ENCODE peak calls at places on chromosomes 2 and 18, in four cellular contexts. W is mesenchymal stem cell, X is neuronal stem cell, Y is H1. H is an unnamed sample.

GRCh38 chr18:45456076-45457066 is 158.9 kb upstream of the SLC14A2 start:
- DNase-seq in W (no peak), X (no peak), Y (no peak), H (peak; percentile 43)

GRCh38 chr18:80033181-80034067 is 810 bp upstream of the RBFA start:
- DNase-seq in W (peak; percentile 96), X (no peak), Y (peak; percentile 9), H (peak; percentile 14)

GRCh38 chr2:96163768-96164429 is 18.7 kb upstream of the DUSP2 start:
- DNase-seq in W (no peak), X (no peak), Y (no peak), H (no peak)

GRCh38 chr2:239874636-239875356 is 150.3 kb downstream of the NDUFA10 start:
- DNase-seq in W (no peak), X (no peak), Y (no peak), H (no peak)

GRCh38 chr2:227623225-227623624 is 5.9 kb downstream of the SCYGR4 start:
- DNase-seq in W (peak; percentile 52), X (no peak), Y (no peak), H (peak; percentile 67)

GRCh38 chr2:144937899-144938298 is 418.0 kb upstream of the ZEB2 start:
- DNase-seq in W (peak; percentile 57), X (no peak), Y (no peak), H (no peak)

GRCh38 chr2:163593941-163594340 is 141.9 kb downstream of the FIGN start:
- DNase-seq in W (no peak), X (no peak), Y (no peak), H (no peak)

GRCh38 chr2:38487852-38488251 is 110.8 kb upstream of the ATL2 start:
- DNase-seq in W (no peak), X (no peak), Y (no peak), H (no peak)

GRCh38 chr18:25453556-25454269 is 101.7 kb upstream of the ZNF521 start:
- DNase-seq in W (peak; percentile 38), X (no peak), Y (no peak), H (no peak)

GRCh38 chr2:43038720-43039099 is 187.7 kb downstream of the ZFP36L2 start:
- DNase-seq in W (no peak), X (no peak), Y (no peak), H (peak; percentile 42)

GRCh38 chr2:216551669-216552068 is 53.0 kb downstream of the RPL37A start:
- DNase-seq in W (no peak), X (no peak), Y (no peak), H (no peak)

GRCh38 chr2:216554286-216554685 is 55.6 kb downstream of the RPL37A start:
- DNase-seq in W (no peak), X (no peak), Y (no peak), H (no peak)

GRCh38 chr2:216553841-216554240 is 55.2 kb downstream of the RPL37A start:
- DNase-seq in W (no peak), X (no peak), Y (no peak), H (no peak)

GRCh38 chr2:216554755-216555154 is 56.1 kb downstream of the RPL37A start:
- DNase-seq in W (no peak), X (no peak), Y (no peak), H (no peak)

GRCh38 chr2:216553093-216553478 is 54.4 kb downstream of the RPL37A start:
- DNase-seq in W (peak; percentile 17), X (no peak), Y (peak; percentile 13), H (no peak)
- H2BK12ac ChIP-seq in W (peak overlapping the region; percentile 29), X (no peak overlapping the region), Y (peak overlapping the region; percentile 72), H (no peak overlapping the region)

GRCh38 chr2:69781321-69782248 is 39.7 kb downstream of the ANXA4 start:
- DNase-seq in W (no peak), X (no peak), Y (no peak), H (no peak)
- H2BK12ac ChIP-seq in W (no peak overlapping the region), X (no peak overlapping the region), Y (peak overlapping the region; percentile 40), H (no peak overlapping the region)

GRCh38 chr2:70085711-70086277 is 1.5 kb upstream of the PCBP1 start:
- DNase-seq in W (no peak), X (no peak), Y (no peak), H (no peak)

GRCh38 chr2:70087703-70088507 is 628 bp downstream of the PCBP1 start:
- DNase-seq in W (peak; percentile 75), X (no peak), Y (no peak), H (peak; percentile 76)

GRCh38 chr2:70084973-70085710 is 2.1 kb upstream of the PCBP1 start:
- DNase-seq in W (no peak), X (no peak), Y (peak; percentile 92), H (no peak)

GRCh38 chr2:70086838-70087702 is at the start of gene PCBP1:
- DNase-seq in W (peak; percentile 96), X (peak; percentile 91), Y (peak; percentile 73), H (peak; percentile 84)

GRCh38 chr2:70086278-70086837 is 919 bp upstream of the PCBP1 start:
- DNase-seq in W (peak; percentile 95), X (peak; percentile 83), Y (no peak), H (peak; percentile 66)
- H2BK12ac ChIP-seq in W (peak overlapping the region; percentile 71), X (no peak overlapping the region), Y (peak overlapping the region; percentile 99), H (no peak overlapping the region)

GRCh38 chr2:180962727-180963312 is 17.6 kb upstream of the UBE2E3 start:
- DNase-seq in W (no peak), X (no peak), Y (no peak), H (no peak)

GRCh38 chr2:180966378-180966777 is 14.0 kb upstream of the UBE2E3 start:
- DNase-seq in W (no peak), X (no peak), Y (no peak), H (no peak)

GRCh38 chr2:180959787-180960186 is 20.6 kb upstream of the UBE2E3 start:
- DNase-seq in W (no peak), X (no peak), Y (no peak), H (no peak)

DNA sequence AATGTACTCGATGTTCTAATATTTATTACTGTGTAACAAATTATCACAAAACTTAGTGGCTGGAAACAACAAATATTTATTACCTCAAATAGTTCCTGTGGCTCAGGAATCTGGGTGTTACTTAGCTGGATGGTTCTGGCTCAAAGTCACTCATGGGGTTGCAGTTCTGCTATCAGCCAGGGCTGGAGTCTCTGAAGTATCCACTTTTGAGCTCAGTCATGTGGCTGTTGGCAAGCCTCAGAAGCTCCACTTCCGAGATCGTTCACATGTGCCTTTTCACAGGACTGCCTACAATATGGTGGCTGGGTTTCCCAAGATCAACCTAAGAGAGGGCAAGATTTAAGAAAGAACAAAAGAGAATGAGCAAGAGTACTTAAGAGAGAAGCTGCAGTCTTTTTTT is 19.4 kb upstream of the UBE2E3 start:
- DNase-seq in W (no peak), X (no peak), Y (no peak), H (no peak)
- H2BK12ac ChIP-seq in W (no peak overlapping the region), X (no peak overlapping the region), Y (no peak overlapping the region), H (no peak overlapping the region)

DNA sequence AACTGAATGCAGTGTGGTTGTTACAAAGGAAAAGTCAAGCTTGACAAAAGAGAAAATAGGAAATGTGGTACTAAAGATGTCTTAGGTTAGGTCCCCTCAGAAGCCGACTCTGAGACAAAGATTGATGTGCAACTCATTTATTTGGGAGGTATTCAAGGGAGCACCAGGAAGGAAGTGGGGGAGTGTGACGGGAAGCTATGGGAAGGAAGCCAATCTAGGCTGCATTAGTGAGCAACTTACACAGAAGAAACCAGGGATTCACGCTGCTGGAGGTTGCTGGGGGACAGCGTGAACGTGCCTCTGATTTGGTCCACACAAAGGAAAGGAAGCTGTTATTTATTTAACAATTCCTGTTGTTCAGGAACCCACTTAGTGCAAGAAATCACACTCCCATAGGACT is 127.8 kb upstream of the LINC00305 start:
- DNase-seq in W (no peak), X (no peak), Y (no peak), H (no peak)
- H2BK12ac ChIP-seq in W (no peak overlapping the region), X (no peak overlapping the region), Y (no peak overlapping the region), H (no peak overlapping the region)

GRCh38 chr18:9876523-9876866 is 9.3 kb upstream of the TXNDC2 start:
- DNase-seq in W (no peak), X (no peak), Y (no peak), H (no peak)
- H2BK12ac ChIP-seq in W (no peak overlapping the region), X (no peak overlapping the region), Y (no peak overlapping the region), H (no peak overlapping the region)

DNA sequence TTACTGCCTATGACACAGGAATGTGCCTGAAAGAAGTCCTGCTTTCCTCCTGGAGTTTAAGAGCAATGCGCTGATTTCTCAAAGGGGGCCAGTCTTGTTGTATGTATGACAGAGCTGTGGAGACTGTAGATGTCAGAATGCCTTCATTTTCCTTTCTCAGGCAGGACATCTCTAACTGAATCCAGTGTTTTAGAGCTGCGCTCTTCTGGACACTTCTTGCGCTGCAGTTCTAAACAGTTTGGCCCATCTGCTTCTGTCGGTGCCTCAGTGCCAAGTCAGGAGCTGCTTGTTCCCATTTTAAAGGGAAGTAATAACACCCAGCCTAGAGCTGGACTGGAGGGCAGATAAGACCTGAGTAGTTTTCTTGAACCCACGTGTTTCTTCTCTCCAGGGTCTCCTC is 91.4 kb downstream of the ESCO1 start:
- DNase-seq in W (no peak), X (no peak), Y (no peak), H (no peak)
- H2BK12ac ChIP-seq in W (no peak overlapping the region), X (no peak overlapping the region), Y (no peak overlapping the region), H (no peak overlapping the region)

GRCh38 chr2:201973316-201973715 is 60.3 kb upstream of the FZD7 start:
- DNase-seq in W (no peak), X (no peak), Y (no peak), H (no peak)

GRCh38 chr2:201972621-201973255 is 60.9 kb upstream of the FZD7 start:
- DNase-seq in W (no peak), X (peak; percentile 69), Y (peak; percentile 97), H (no peak)

GRCh38 chr2:201969938-201970785 is 63.5 kb upstream of the FZD7 start:
- DNase-seq in W (peak; percentile 89), X (no peak), Y (no peak), H (no peak)

GRCh38 chr2:201970786-201971108 is 62.9 kb upstream of the FZD7 start:
- DNase-seq in W (no peak), X (no peak), Y (no peak), H (no peak)

GRCh38 chr2:201971516-201972228 is 62.0 kb upstream of the FZD7 start:
- DNase-seq in W (no peak), X (no peak), Y (no peak), H (no peak)
- H2BK12ac ChIP-seq in W (no peak overlapping the region), X (peak overlapping the region; percentile 10), Y (peak overlapping the region; percentile 91), H (no peak overlapping the region)